ENCODE peak calls at places on chromosomes 11 and 22, in four cellular contexts. E, W, K and M are unnamed samples.

GRCh38 chr22:20956258-20957117 is 10.6 kb upstream of the AIFM3 start:
- DNase-seq in E (peak), W (no peak), K (no peak), M (no peak)

GRCh38 chr11:131077340-131077739 is 161.1 kb upstream of the SNX19 start:
- DNase-seq in E (peak), W (no peak), K (no peak), M (no peak)

GRCh38 chr11:44954051-44954906 is 3.6 kb upstream of the TP53I11 start:
- DNase-seq in E (no peak), W (no peak), K (no peak), M (no peak)

GRCh38 chr11:103863497-103863896 is 172.9 kb upstream of the DDI1 start:
- DNase-seq in E (peak), W (no peak), K (no peak), M (no peak)

GRCh38 chr22:50329236-50329635 is 2.4 kb upstream of the DENND6B start:
- DNase-seq in E (peak), W (no peak), K (no peak), M (no peak)

GRCh38 chr11:57650739-57651090 is 1.0 kb upstream of the YPEL4 start:
- DNase-seq in E (no peak), W (no peak), K (no peak), M (no peak)

GRCh38 chr11:129163714-129164164 is 28.4 kb downstream of the ARHGAP32 start:
- DNase-seq in E (peak), W (no peak), K (no peak), M (no peak)

GRCh38 chr22:31625257-31625640 is 36.8 kb downstream of the PISD start:
- DNase-seq in E (no peak), W (no peak), K (no peak), M (no peak)

GRCh38 chr11:120215634-120216033 is 4.8 kb downstream of the OAF start:
- DNase-seq in E (peak), W (no peak), K (no peak), M (no peak)

GRCh38 chr22:30044369-30044768 is 35.9 kb upstream of the HORMAD2 start:
- DNase-seq in E (peak), W (peak), K (peak), M (no peak)

GRCh38 chr11:46295312-46295995 is 18.0 kb downstream of the CREB3L1 start:
- DNase-seq in E (peak), W (peak), K (no peak), M (peak)

GRCh38 chr11:108895579-108896480 is 231.0 kb downstream of the DDX10 start:
- DNase-seq in E (peak), W (no peak), K (no peak), M (peak)

GRCh38 chr11:3989251-3989650 is 105.3 kb upstream of the RRM1 start:
- DNase-seq in E (peak), W (no peak), K (no peak), M (no peak)

GRCh38 chr11:114282488-114282887 is 13.7 kb upstream of the NNMT start:
- DNase-seq in E (no peak), W (no peak), K (no peak), M (no peak)

GRCh38 chr11:74460481-74461154 is 6.7 kb downstream of the KCNE3 start:
- DNase-seq in E (peak), W (no peak), K (no peak), M (no peak)

GRCh38 chr11:87281496-87281895 is 243.8 kb downstream of the TMEM135 start:
- DNase-seq in E (peak), W (no peak), K (peak), M (no peak)

GRCh38 chr11:77047007-77047927 is 13.1 kb downstream of the B3GNT6 start:
- DNase-seq in E (peak), W (peak), K (peak), M (peak)

GRCh38 chr11:134466035-134466908 is 54.2 kb upstream of the B3GAT1 start:
- DNase-seq in E (no peak), W (no peak), K (no peak), M (no peak)

GRCh38 chr11:134670961-134671370 is 258.9 kb upstream of the B3GAT1 start:
- DNase-seq in E (no peak), W (peak), K (no peak), M (no peak)

GRCh38 chr11:135027461-135027860 is 615.4 kb upstream of the B3GAT1 start:
- DNase-seq in E (peak), W (no peak), K (no peak), M (no peak)

GRCh38 chr11:19714387-19715363 is 2.0 kb downstream of the NAV2 start:
- DNase-seq in E (peak), W (peak), K (no peak), M (no peak)

GRCh38 chr22:47189056-47189916 is 426.8 kb downstream of the TBC1D22A start:
- DNase-seq in E (no peak), W (no peak), K (no peak), M (no peak)

GRCh38 chr22:48945621-48946458 is 881.8 kb downstream of the BRD1 start:
- DNase-seq in E (no peak), W (peak), K (no peak), M (no peak)

GRCh38 chr11:72274435-72274834 is 30.5 kb upstream of the PHOX2A start:
- DNase-seq in E (peak), W (no peak), K (no peak), M (no peak)

GRCh38 chr11:28887681-28888080 is 779.5 kb downstream of the METTL15 start:
- DNase-seq in E (no peak), W (no peak), K (no peak), M (no peak)